ENCODE peak calls at places on chromosomes 3 and 15, in six cellular contexts. One of them, this sample, is unnamed.

GRCh38 chr3:151044706-151045105 is 40.8 kb upstream of the MED12L start:
- DNase-seq in HepG2: no peak
- DNase-seq in K562: no peak
- DNase-seq in A549: no peak
- DNase-seq in GM12878: no peak
- DNase-seq in endothelial cell of umbilical vein: no peak
- DNase-seq in this sample: no peak

GRCh38 chr3:10164546-10165393 is at the start of gene IRAK2:
- DNase-seq in GM12878: no peak
- DNase-seq in A549: peak
- DNase-seq in K562: peak
- DNase-seq in endothelial cell of umbilical vein: peak
- DNase-seq in HepG2: peak
- DNase-seq in this sample: peak

GRCh38 chr3:72323794-72324193 is 524.5 kb downstream of the SHQ1 start:
- DNase-seq in A549: no peak
- DNase-seq in endothelial cell of umbilical vein: no peak
- DNase-seq in HepG2: no peak
- DNase-seq in GM12878: no peak
- DNase-seq in K562: no peak
- DNase-seq in this sample: no peak

GRCh38 chr3:7436542-7436941 is 575.6 kb downstream of the GRM7 start:
- DNase-seq in endothelial cell of umbilical vein: no peak
- DNase-seq in K562: no peak
- DNase-seq in GM12878: no peak
- DNase-seq in A549: no peak
- DNase-seq in HepG2: no peak
- DNase-seq in this sample: peak

GRCh38 chr3:18556503-18556902 is 131.4 kb upstream of the SATB1 start:
- DNase-seq in K562: no peak
- DNase-seq in GM12878: peak
- DNase-seq in A549: no peak
- DNase-seq in endothelial cell of umbilical vein: no peak
- DNase-seq in HepG2: no peak
- DNase-seq in this sample: peak

GRCh38 chr3:30934208-30934550 is 39.7 kb upstream of the GADL1 start:
- DNase-seq in HepG2: peak
- DNase-seq in GM12878: no peak
- DNase-seq in K562: peak
- DNase-seq in endothelial cell of umbilical vein: peak
- DNase-seq in A549: peak
- DNase-seq in this sample: peak

GRCh38 chr3:174533286-174533685 is 325.8 kb upstream of the NAALADL2 start:
- DNase-seq in A549: no peak
- DNase-seq in GM12878: no peak
- DNase-seq in K562: no peak
- DNase-seq in HepG2: no peak
- DNase-seq in endothelial cell of umbilical vein: no peak
- DNase-seq in this sample: no peak

GRCh38 chr15:87144775-87145174 is 1065.1 kb downstream of the AGBL1 start:
- DNase-seq in K562: no peak
- DNase-seq in HepG2: no peak
- DNase-seq in A549: no peak
- DNase-seq in GM12878: no peak
- DNase-seq in endothelial cell of umbilical vein: no peak
- DNase-seq in this sample: no peak

GRCh38 chr3:55615039-55615693 is 128.1 kb upstream of the WNT5A start:
- DNase-seq in endothelial cell of umbilical vein: no peak
- DNase-seq in GM12878: no peak
- DNase-seq in HepG2: no peak
- DNase-seq in K562: no peak
- DNase-seq in A549: no peak
- DNase-seq in this sample: no peak

GRCh38 chr3:5347486-5347885 is 160.0 kb downstream of the EDEM1 start:
- DNase-seq in HepG2: no peak
- DNase-seq in A549: no peak
- DNase-seq in K562: no peak
- DNase-seq in endothelial cell of umbilical vein: no peak
- DNase-seq in GM12878: no peak
- DNase-seq in this sample: no peak

GRCh38 chr15:79656151-79656797 is 224.1 kb downstream of the MINAR1 start:
- DNase-seq in K562: no peak
- DNase-seq in GM12878: no peak
- DNase-seq in endothelial cell of umbilical vein: no peak
- DNase-seq in A549: no peak
- DNase-seq in HepG2: no peak
- DNase-seq in this sample: no peak

GRCh38 chr3:45464336-45464809 is 76.0 kb downstream of the LARS2 start:
- DNase-seq in A549: no peak
- DNase-seq in GM12878: no peak
- DNase-seq in K562: peak
- DNase-seq in HepG2: no peak
- DNase-seq in endothelial cell of umbilical vein: peak
- DNase-seq in this sample: peak

GRCh38 chr15:57358611-57359010 is 17.7 kb upstream of the CGNL1 start:
- DNase-seq in endothelial cell of umbilical vein: no peak
- DNase-seq in HepG2: no peak
- DNase-seq in GM12878: no peak
- DNase-seq in K562: no peak
- DNase-seq in A549: no peak
- DNase-seq in this sample: peak

GRCh38 chr15:57367556-57367955 is 8.7 kb upstream of the CGNL1 start:
- DNase-seq in K562: no peak
- DNase-seq in GM12878: no peak
- DNase-seq in A549: no peak
- DNase-seq in HepG2: no peak
- DNase-seq in endothelial cell of umbilical vein: no peak
- DNase-seq in this sample: no peak

GRCh38 chr15:57363661-57364060 is 12.6 kb upstream of the CGNL1 start:
- DNase-seq in A549: no peak
- DNase-seq in K562: no peak
- DNase-seq in GM12878: no peak
- DNase-seq in endothelial cell of umbilical vein: no peak
- DNase-seq in HepG2: no peak
- DNase-seq in this sample: no peak

DNA sequence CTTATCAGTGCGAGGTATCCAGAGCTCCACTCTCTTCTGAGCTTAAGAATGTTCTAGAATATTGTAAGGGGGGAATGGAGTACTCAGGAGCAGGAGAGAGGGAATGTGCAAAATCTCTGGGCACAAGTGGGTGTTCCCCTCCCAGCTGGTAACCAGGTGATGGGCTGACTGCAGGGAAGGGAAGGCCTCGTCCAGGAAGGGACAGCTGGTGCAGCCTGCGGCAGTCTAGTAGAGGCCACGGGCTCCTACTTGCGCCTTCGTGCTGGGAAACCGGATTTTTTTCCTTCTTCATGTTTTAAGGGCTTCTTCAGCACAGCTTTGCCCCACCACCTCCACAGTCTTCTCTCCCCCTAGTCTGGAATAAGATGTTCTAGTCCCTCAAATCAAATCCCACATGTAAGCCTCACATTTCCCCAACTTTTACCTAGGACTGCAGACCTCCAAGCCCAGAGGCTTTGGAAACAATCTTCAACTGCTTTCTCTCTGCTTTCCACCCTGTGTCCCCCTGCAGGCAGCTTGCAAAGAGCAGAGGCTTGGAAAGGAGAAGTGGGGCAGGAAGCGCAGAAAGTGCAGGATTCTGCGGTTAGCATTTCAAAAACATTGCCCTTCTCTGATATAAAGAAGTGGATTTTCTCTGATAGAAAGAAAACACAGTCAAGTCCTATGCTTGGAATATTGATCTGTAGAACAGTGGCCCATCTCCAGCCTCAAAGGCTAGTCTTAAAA is 11.9 kb upstream of the CGNL1 start:
- DNase-seq in K562: no peak
- DNase-seq in A549: no peak
- DNase-seq in endothelial cell of umbilical vein: peak
- DNase-seq in GM12878: no peak
- DNase-seq in HepG2: peak
- DNase-seq in this sample: peak
- TF ChIP-seq MYC in K562: no peak
- TF ChIP-seq MYC in A549: no peak
- TF ChIP-seq MYC in endothelial cell of umbilical vein: no peak
- TF ChIP-seq MYC in GM12878: no peak
- TF ChIP-seq MYC in HepG2: no peak
- TF ChIP-seq MYC in this sample: no peak

GRCh38 chr15:77633913-77634265 is 1.2 kb upstream of the LINGO1 start:
- DNase-seq in HepG2: no peak
- DNase-seq in endothelial cell of umbilical vein: no peak
- DNase-seq in K562: no peak
- DNase-seq in A549: no peak
- DNase-seq in GM12878: no peak
- DNase-seq in this sample: no peak

GRCh38 chr15:77631790-77632551 is 741 bp downstream of the LINGO1 start:
- DNase-seq in GM12878: no peak
- DNase-seq in endothelial cell of umbilical vein: no peak
- DNase-seq in A549: peak
- DNase-seq in HepG2: no peak
- DNase-seq in K562: peak
- DNase-seq in this sample: no peak

GRCh38 chr15:77630956-77631789 is 1.5 kb downstream of the LINGO1 start:
- DNase-seq in HepG2: no peak
- DNase-seq in A549: no peak
- DNase-seq in GM12878: no peak
- DNase-seq in K562: no peak
- DNase-seq in endothelial cell of umbilical vein: peak
- DNase-seq in this sample: no peak

GRCh38 chr15:77633134-77633912 is 611 bp upstream of the LINGO1 start:
- DNase-seq in A549: peak
- DNase-seq in K562: peak
- DNase-seq in HepG2: peak
- DNase-seq in GM12878: no peak
- DNase-seq in endothelial cell of umbilical vein: peak
- DNase-seq in this sample: peak

GRCh38 chr15:77632760-77633133 is at the start of gene LINGO1:
- DNase-seq in endothelial cell of umbilical vein: no peak
- DNase-seq in HepG2: no peak
- DNase-seq in A549: peak
- DNase-seq in GM12878: no peak
- DNase-seq in K562: peak
- DNase-seq in this sample: peak
- TF ChIP-seq MYC in endothelial cell of umbilical vein: no peak
- TF ChIP-seq MYC in HepG2: no peak
- TF ChIP-seq MYC in A549: no peak
- TF ChIP-seq MYC in GM12878: no peak
- TF ChIP-seq MYC in K562: no peak
- TF ChIP-seq MYC in this sample: no peak

DNA sequence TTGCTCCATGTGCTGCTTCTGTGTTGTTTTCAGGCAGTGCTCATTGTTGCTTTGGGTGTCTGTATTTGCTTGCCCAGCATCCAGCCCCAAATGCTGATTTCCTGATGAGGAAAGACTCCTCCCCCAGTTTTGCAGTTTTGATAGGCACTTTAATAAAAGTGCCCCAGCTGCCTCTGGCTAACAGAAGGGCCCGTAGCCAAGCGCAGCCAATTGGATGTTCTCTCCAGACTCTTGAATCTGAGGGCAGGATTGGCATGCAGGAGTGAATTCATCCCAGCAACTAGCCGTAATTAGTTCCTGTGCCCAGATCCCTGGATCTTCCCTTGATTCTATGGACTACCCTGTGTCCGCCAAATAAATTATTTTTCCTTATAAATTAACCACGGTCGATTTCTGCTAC is 14.8 kb upstream of the SEMA5B start:
- DNase-seq in endothelial cell of umbilical vein: no peak
- DNase-seq in HepG2: no peak
- DNase-seq in A549: no peak
- DNase-seq in K562: no peak
- DNase-seq in GM12878: no peak
- DNase-seq in this sample: no peak
- TF ChIP-seq MYC in endothelial cell of umbilical vein: no peak
- TF ChIP-seq MYC in HepG2: no peak
- TF ChIP-seq MYC in A549: no peak
- TF ChIP-seq MYC in K562: no peak
- TF ChIP-seq MYC in GM12878: no peak
- TF ChIP-seq MYC in this sample: no peak

DNA sequence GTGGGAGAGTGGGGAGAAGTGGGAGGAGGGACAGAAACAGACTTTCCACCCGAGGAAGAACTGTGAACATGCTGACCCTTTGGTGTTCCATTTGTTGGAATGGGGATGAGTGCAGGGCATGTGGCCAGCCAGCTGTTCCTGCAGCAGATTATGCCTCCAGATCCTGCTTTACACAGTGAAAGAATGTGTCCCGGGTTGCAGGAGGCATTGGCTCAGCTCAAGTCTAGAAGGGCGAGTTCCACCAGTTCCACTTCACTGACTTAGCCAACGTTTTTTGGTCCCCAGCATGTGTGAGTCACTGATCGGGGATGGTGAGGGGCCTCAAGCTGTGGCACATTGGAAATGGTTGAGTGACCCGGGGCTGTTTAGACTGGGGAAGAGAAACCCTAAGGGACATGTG is 307.0 kb upstream of the ROPN1 start:
- DNase-seq in GM12878: peak
- DNase-seq in HepG2: no peak
- DNase-seq in A549: no peak
- DNase-seq in endothelial cell of umbilical vein: no peak
- DNase-seq in K562: no peak
- DNase-seq in this sample: no peak
- TF ChIP-seq MYC in GM12878: no peak
- TF ChIP-seq MYC in HepG2: no peak
- TF ChIP-seq MYC in A549: no peak
- TF ChIP-seq MYC in endothelial cell of umbilical vein: no peak
- TF ChIP-seq MYC in K562: no peak
- TF ChIP-seq MYC in this sample: no peak

GRCh38 chr3:65018801-65019200 is 331.0 kb upstream of the ADAMTS9 start:
- DNase-seq in K562: peak
- DNase-seq in endothelial cell of umbilical vein: no peak
- DNase-seq in GM12878: no peak
- DNase-seq in HepG2: no peak
- DNase-seq in A549: no peak
- DNase-seq in this sample: no peak
- TF ChIP-seq MYC in K562: no peak
- TF ChIP-seq MYC in endothelial cell of umbilical vein: no peak
- TF ChIP-seq MYC in GM12878: no peak
- TF ChIP-seq MYC in HepG2: no peak
- TF ChIP-seq MYC in A549: no peak
- TF ChIP-seq MYC in this sample: no peak

GRCh38 chr15:57218826-57219576 is 157.3 kb upstream of the CGNL1 start:
- DNase-seq in A549: no peak
- DNase-seq in HepG2: no peak
- DNase-seq in K562: peak
- DNase-seq in GM12878: no peak
- DNase-seq in endothelial cell of umbilical vein: peak
- DNase-seq in this sample: peak
- TF ChIP-seq MYC in A549: no peak
- TF ChIP-seq MYC in HepG2: no peak
- TF ChIP-seq MYC in K562: no peak
- TF ChIP-seq MYC in GM12878: no peak
- TF ChIP-seq MYC in endothelial cell of umbilical vein: no peak
- TF ChIP-seq MYC in this sample: no peak

This sample was measured in NB4.